ENCODE peak calls at places on chromosomes 5 and 9, in ten cellular contexts. X is SK-N-SH; N is CD4-positive, alpha-beta memory T cell; G is astrocyte; Q is heart left ventricle; D is tibial artery; W is psoas muscle; J is right cardiac atrium; M is neural progenitor cell; K is aorta. C is an unnamed sample.

GRCh38 chr5:111158105-111158744 is 66.0 kb upstream of the CAMK4 start:
- DNase-seq in X (peak; percentile 54), N (peak; percentile 79), G (peak; percentile 48), Q (peak; percentile 58), D (peak; percentile 83), W (peak; percentile 16), J (no peak), M (peak; percentile 79), K (no peak), C (no peak)

GRCh38 chr5:141182248-141182647 is at the start of gene PCDHB16:
- DNase-seq in X (peak; percentile 64), N (no peak), G (peak; percentile 3), Q (no peak), D (no peak), W (peak; percentile 29), J (peak; percentile 60), M (peak; percentile 79), K (no peak), C (no peak)

GRCh38 chr5:79853676-79854418 is 137.2 kb downstream of the MTX3 start:
- DNase-seq in X (no peak), N (no peak), G (peak; percentile 25), Q (peak; percentile 6), D (no peak), W (no peak), J (no peak), M (no peak), K (no peak), C (no peak)

GRCh38 chr5:140355551-140355950 is 4.4 kb upstream of the SLC4A9 start:
- DNase-seq in X (no peak), N (no peak), G (no peak), Q (no peak), D (no peak), W (no peak), J (no peak), M (no peak), K (no peak), C (no peak)

GRCh38 chr5:10235350-10235749 is 14.3 kb downstream of the ATPSCKMT start:
- DNase-seq in X (no peak), N (no peak), G (peak; percentile 21), Q (no peak), D (no peak), W (no peak), J (no peak), M (no peak), K (no peak), C (no peak)

GRCh38 chr5:68339921-68340321 is 124.4 kb downstream of the PIK3R1 start:
- DNase-seq in X (no peak), N (no peak), G (peak; percentile 76), Q (no peak), D (no peak), W (no peak), J (no peak), M (no peak), K (no peak), C (no peak)

GRCh38 chr5:78824826-78825225 is 160.3 kb downstream of the ARSB start:
- DNase-seq in X (no peak), N (no peak), G (peak; percentile 84), Q (no peak), D (no peak), W (no peak), J (no peak), M (no peak), K (no peak), C (no peak)

GRCh38 chr5:158388018-158388417 is 529.1 kb upstream of the CLINT1 start:
- DNase-seq in X (peak; percentile 50), N (no peak), G (no peak), Q (no peak), D (no peak), W (no peak), J (no peak), M (no peak), K (no peak), C (no peak)

DNA sequence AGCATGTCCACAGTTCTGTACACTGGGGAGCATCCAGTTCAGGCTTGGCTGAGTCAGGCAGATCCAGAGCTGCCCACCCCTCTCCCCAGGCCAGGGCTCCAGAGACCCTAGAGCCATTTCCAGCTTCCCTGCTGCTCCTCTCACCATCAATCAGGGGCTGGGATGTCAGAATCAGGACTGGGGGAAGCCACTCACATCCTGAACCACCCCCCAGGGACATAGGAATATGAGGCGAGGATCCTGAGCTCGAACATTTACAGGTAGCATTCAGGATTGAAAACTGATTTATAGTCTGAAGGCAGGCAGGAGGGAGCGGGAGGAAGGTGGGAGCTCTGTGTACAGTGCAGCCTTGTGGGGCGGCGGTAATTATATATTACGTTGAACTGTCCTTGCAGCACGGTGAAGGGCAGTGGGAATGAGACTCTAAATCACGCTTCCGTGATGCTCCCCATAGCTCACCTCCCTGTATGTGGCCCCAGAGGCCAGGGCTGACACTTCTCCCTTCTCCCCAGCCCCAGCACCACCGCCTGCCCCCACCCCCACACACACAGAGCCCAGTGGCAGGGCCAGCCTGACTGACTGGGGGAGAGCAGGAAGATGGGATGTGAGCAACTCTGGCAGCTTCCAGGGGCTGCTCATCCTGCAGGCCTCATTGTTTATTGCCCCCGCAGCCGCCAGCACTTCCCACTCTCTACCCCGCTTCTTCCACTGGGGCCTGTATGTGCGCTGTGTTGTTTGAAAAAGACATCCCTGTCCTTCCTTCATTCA is 76.0 kb upstream of the HSPA9 start:
- DNase-seq in X (no peak), N (no peak), G (no peak), Q (no peak), D (no peak), W (no peak), J (no peak), M (no peak), K (no peak), C (peak; percentile 58)
- H3K27me3 ChIP-seq in X (no peaks in the 10 kb centered on the region), N (peaks cover 65% of the 10 kb centered on the region), G (peaks cover 35% of the 10 kb centered on the region), Q (no peaks in the 10 kb centered on the region), D (no peaks in the 10 kb centered on the region), W (no peaks in the 10 kb centered on the region), J (no peaks in the 10 kb centered on the region), M (no peaks in the 10 kb centered on the region), K (no peaks in the 10 kb centered on the region), C (peaks cover 80% of the 10 kb centered on the region)

DNA sequence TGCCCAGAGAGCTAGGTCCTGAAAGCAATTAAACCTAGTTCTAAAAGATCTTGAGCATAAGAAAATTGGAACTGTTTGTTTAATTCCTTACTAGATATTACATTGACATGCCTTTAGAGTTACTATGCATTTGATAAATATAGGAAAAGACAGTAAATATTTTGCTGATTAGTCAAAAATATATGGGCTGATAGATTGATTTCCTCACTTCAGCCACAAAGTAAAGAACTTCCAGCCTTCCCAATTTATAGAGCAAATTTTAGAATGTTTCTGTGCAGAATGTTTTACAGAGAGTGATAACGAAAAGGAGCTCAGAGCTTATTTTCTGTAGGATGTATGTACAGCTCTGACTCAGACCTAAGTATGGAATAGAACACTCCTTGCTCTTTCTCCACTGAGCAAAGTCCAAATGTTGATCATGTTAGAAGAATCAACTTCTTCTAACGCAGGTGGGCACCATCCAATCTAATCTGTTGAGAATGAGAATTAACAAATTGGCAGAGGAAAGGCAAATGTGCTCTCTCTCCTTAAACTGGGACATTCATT is 72.9 kb upstream of the PAM start:
- DNase-seq in X (no peak), N (no peak), G (no peak), Q (no peak), D (no peak), W (no peak), J (no peak), M (no peak), K (no peak), C (no peak)
- H3K4me1 ChIP-seq in X (peaks cover 2% of the 10 kb centered on the region), N (no peaks in the 10 kb centered on the region), G (peaks cover 5% of the 10 kb centered on the region), Q (no peaks in the 10 kb centered on the region), D (no peaks in the 10 kb centered on the region), W (no peaks in the 10 kb centered on the region), J (no peaks in the 10 kb centered on the region), M (no peaks in the 10 kb centered on the region), K (no peaks in the 10 kb centered on the region), C (no peaks in the 10 kb centered on the region)

GRCh38 chr5:37838933-37839341 is 904 bp downstream of the GDNF start:
- DNase-seq in X (peak; percentile 24), N (no peak), G (no peak), Q (no peak), D (no peak), W (no peak), J (no peak), M (peak; percentile 27), K (no peak), C (no peak)

GRCh38 chr5:37842048-37842447 is 2.2 kb upstream of the GDNF start:
- DNase-seq in X (no peak), N (no peak), G (no peak), Q (no peak), D (no peak), W (no peak), J (no peak), M (no peak), K (no peak), C (no peak)

GRCh38 chr5:37841223-37841622 is 1.4 kb upstream of the GDNF start:
- DNase-seq in X (no peak), N (no peak), G (peak; percentile 49), Q (no peak), D (no peak), W (no peak), J (no peak), M (no peak), K (no peak), C (no peak)

GRCh38 chr5:37839441-37840035 is 303 bp downstream of the GDNF start:
- DNase-seq in X (peak; percentile 70), N (no peak), G (peak; percentile 62), Q (peak; percentile 37), D (no peak), W (peak; percentile 52), J (peak; percentile 81), M (peak; percentile 73), K (peak; percentile 79), C (no peak)

DNA sequence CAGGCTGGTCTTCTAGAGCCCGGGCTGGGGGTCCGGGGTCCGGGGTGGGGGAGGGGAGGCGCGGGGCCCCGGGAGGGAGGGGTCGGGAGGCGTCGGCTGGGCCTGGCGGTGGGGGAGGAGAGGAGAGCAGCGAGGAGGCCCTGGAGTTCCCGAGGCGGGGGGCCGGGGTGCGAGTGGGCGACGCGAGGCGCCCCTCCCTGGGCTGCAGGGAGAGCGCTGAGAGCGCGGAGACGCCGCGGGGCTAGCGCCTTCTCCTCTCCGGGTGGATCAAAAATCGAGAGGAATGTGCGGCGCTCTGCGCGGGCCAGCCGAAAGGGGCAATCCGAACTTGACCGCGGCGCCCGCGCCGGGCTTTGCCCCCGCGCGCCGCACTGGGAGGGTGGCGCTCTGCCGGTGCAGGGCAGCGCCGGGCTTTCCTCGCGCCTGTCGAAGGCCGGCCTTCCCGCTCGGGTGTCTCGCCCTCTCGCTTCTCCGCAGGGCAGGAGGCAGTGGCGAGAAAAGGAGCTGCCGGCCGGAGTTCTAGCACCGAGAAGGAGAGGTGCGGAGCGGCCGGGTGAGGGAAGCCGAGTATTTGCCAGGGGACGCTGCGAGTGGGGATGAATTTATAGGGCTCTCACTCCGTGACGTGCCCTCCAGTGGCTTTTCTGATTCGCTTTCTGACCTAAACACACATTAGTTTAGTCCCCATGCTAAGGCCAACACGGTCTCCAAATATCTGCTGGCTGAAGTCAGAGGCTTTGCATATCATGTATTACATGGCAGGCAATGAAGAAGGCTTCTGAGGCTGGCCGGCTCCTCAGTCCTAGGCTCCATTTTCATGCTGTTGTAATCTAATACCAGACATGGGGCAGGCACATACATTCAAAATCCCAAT is at the start of gene GDNF:
- DNase-seq in X (peak; percentile 59), N (no peak), G (peak; percentile 64), Q (no peak), D (no peak), W (peak; percentile 44), J (peak; percentile 78), M (peak; percentile 70), K (peak; percentile 81), C (peak; percentile 79)
- H3K27ac ChIP-seq in X (peak within 1 kb of the TSS; percentile 87), N (no peak within 1 kb of the TSS), G (peak within 1 kb of the TSS; percentile 70), Q (no peak within 1 kb of the TSS), D (no peak within 1 kb of the TSS), W (peak within 1 kb of the TSS; percentile 92), J (no peak within 1 kb of the TSS), M (no peak within 1 kb of the TSS), K (no peak within 1 kb of the TSS), C (no peak within 1 kb of the TSS)

GRCh38 chr9:132587484-132587858 is 5.1 kb downstream of the BARHL1 start:
- DNase-seq in X (no peak), N (no peak), G (no peak), Q (no peak), D (no peak), W (no peak), J (no peak), M (no peak), K (peak; percentile 55), C (no peak)

GRCh38 chr9:132588501-132589147 is 6.2 kb downstream of the BARHL1 start:
- DNase-seq in X (peak; percentile 51), N (no peak), G (no peak), Q (no peak), D (no peak), W (no peak), J (no peak), M (peak; percentile 73), K (no peak), C (no peak)

GRCh38 chr9:132586830-132587483 is 4.6 kb downstream of the BARHL1 start:
- DNase-seq in X (peak; percentile 66), N (no peak), G (no peak), Q (no peak), D (no peak), W (no peak), J (no peak), M (peak; percentile 60), K (peak; percentile 71), C (no peak)

GRCh38 chr9:132589148-132590036 is 7.0 kb downstream of the BARHL1 start:
- DNase-seq in X (peak; percentile 71), N (no peak), G (no peak), Q (no peak), D (no peak), W (no peak), J (no peak), M (peak; percentile 60), K (no peak), C (no peak)

DNA sequence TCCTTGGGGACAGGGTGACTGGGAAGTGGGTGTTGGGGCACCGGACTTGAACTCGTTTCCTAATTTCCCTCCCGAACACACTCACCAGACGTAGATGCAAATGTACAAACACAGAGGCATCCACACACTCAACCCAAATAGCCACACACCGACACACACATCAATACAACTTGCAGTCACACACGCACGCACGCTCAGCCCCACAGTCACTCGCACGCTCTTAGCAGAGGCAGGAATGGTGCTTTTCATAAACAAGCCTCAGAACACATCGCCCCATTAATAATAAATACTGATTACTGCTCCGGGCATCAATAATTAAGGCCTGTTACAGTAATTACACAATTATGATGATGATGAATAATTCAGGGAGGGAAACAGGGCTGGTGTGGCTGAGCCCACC is 5.7 kb downstream of the BARHL1 start:
- DNase-seq in X (no peak), N (no peak), G (no peak), Q (no peak), D (no peak), W (no peak), J (no peak), M (no peak), K (no peak), C (no peak)
- H3K27me3 ChIP-seq in X (peaks cover 72% of the 10 kb centered on the region), N (peaks cover 57% of the 10 kb centered on the region), G (peaks cover 90% of the 10 kb centered on the region), Q (peaks cover 88% of the 10 kb centered on the region), D (peaks cover 5% of the 10 kb centered on the region), W (no peaks in the 10 kb centered on the region), J (no peaks in the 10 kb centered on the region), M (peaks cover 100% of the 10 kb centered on the region), K (peaks cover 3% of the 10 kb centered on the region), C (peaks cover 93% of the 10 kb centered on the region)

C was measured in left lung.